ENCODE peak calls at places on chromosomes 12 and 14, in six cellular contexts. W, V, Q, E, A and F are unnamed samples.

GRCh38 chr12:15928345-15928744 is 17.2 kb downstream of the DERA start:
- DNase-seq in Q (no peak), A (no peak), V (peak; percentile 87), E (peak; percentile 78), W (peak; percentile 85), F (no peak)

GRCh38 chr14:79144891-79145290 is 974.7 kb downstream of the NRXN3 start:
- DNase-seq in Q (no peak), A (no peak), V (peak; percentile 15), W (no peak), E (no peak), F (no peak)

GRCh38 chr14:73238262-73238852 is 1.1 kb downstream of the PAPLN start:
- DNase-seq in W (peak; percentile 70), E (peak; percentile 68), A (no peak), Q (peak; percentile 53), V (peak; percentile 82), F (no peak)

GRCh38 chr14:97802430-97802829 is 1005.2 kb downstream of the VRK1 start:
- DNase-seq in E (peak; percentile 1), V (no peak), W (no peak), A (no peak), Q (no peak), F (no peak)

GRCh38 chr14:66443158-66443695 is 42.9 kb upstream of the CCDC196 start:
- DNase-seq in A (no peak), V (peak; percentile 29), W (peak; percentile 1), E (no peak), Q (no peak), F (no peak)

GRCh38 chr12:58051378-58051777 is 110.0 kb downstream of the ATP23 start:
- DNase-seq in A (no peak), W (no peak), E (no peak), Q (no peak), V (no peak), F (no peak)

GRCh38 chr12:3378655-3379054 is 112.3 kb upstream of the PRMT8 start:
- DNase-seq in Q (no peak), W (no peak), E (no peak), A (no peak), V (no peak), F (no peak)

GRCh38 chr12:115799610-115800009 is 477.9 kb downstream of the MED13L start:
- DNase-seq in E (no peak), V (no peak), W (no peak), A (no peak), Q (no peak), F (no peak)

GRCh38 chr14:51022769-51023168 is 72.1 kb downstream of the TRIM9 start:
- DNase-seq in Q (no peak), W (peak; percentile 27), V (no peak), E (no peak), A (no peak), F (no peak)

GRCh38 chr14:90444077-90444696 is 47.4 kb downstream of the CALM1 start:
- DNase-seq in W (peak; percentile 11), A (no peak), E (no peak), V (peak; percentile 40), Q (no peak), F (no peak)

GRCh38 chr12:94677778-94678177 is 27.4 kb upstream of the TMCC3 start:
- DNase-seq in E (no peak), W (no peak), V (no peak), A (no peak), Q (peak; percentile 54), F (no peak)

GRCh38 chr12:63844391-63845341 is at the start of gene SRGAP1:
- DNase-seq in Q (peak; percentile 26), E (peak; percentile 87), V (peak; percentile 74), A (peak; percentile 79), W (peak; percentile 78), F (peak; percentile 31)

GRCh38 chr12:52670961-52671360 is 9.2 kb downstream of the KRT1 start:
- DNase-seq in A (no peak), E (no peak), W (peak; percentile 22), Q (no peak), V (no peak), F (no peak)

GRCh38 chr12:52670506-52670905 is 9.7 kb downstream of the KRT1 start:
- DNase-seq in Q (no peak), E (no peak), V (no peak), A (no peak), W (no peak), F (no peak)

GRCh38 chr12:52667931-52668330 is 12.3 kb downstream of the KRT1 start:
- DNase-seq in V (no peak), Q (no peak), A (no peak), W (no peak), E (no peak), F (no peak)

GRCh38 chr12:52669426-52669825 is 10.8 kb downstream of the KRT1 start:
- DNase-seq in E (no peak), V (no peak), A (no peak), W (no peak), Q (no peak), F (no peak)

GRCh38 chr12:52667509-52667908 is 12.7 kb downstream of the KRT1 start:
- DNase-seq in V (no peak), A (no peak), W (no peak), E (no peak), Q (no peak), F (no peak)
- TF ChIP-seq CTCF in V (peak; percentile 20), A (no peak), W (peak; percentile 36), E (peak; percentile 38), Q (no peak), F (no peak)

GRCh38 chr12:19223018-19223417 is 93.5 kb downstream of the PLEKHA5 start:
- DNase-seq in V (peak; percentile 55), A (no peak), E (no peak), W (no peak), Q (no peak), F (no peak)
- TF ChIP-seq CTCF in V (peak; percentile 36), A (peak; percentile 49), E (no peak), W (peak; percentile 35), Q (no peak), F (peak; percentile 38)

DNA sequence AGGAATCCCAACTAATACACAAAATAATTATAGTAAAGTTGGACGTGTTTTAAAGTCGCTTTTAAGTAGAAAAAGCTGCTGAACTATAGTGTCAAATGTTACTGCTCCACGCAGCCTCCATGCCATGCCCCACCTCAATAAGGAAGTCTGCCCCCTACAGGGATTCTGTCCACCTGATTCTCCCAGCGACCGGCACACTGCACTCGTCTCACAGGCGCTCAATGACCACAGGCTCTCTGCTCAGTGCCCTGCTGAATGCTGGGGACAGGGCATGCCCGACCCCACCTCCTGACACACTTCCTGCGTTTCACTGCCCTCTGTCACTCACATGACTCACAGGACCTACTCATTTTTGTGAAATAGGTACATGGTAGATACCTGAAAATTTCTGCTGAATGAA is 48.9 kb downstream of the BDKRB1 start:
- DNase-seq in Q (no peak), A (peak; percentile 56), E (no peak), V (no peak), W (no peak), F (no peak)
- TF ChIP-seq CTCF in Q (peak; percentile 12), A (peak; percentile 48), E (no peak), V (no peak), W (peak; percentile 16), F (peak; percentile 9)

GRCh38 chr12:52428121-52428520 is 6.0 kb downstream of the KRT75 start:
- DNase-seq in A (no peak), Q (no peak), W (no peak), V (no peak), E (no peak), F (no peak)
- TF ChIP-seq CTCF in A (no peak), Q (no peak), W (no peak), V (no peak), E (no peak), F (no peak)